ENCODE peak calls at places on chromosome 3, in four cellular contexts. P, M, U and B are unnamed samples.

GRCh38 chr3:157086053-157086761 is 73.7 kb downstream of the CCNL1 start:
- DNase-seq in P (no peak), M (no peak), U (no peak), B (no peak)

GRCh38 chr3:11254876-11255275 is 17.3 kb upstream of the ATG7 start:
- DNase-seq in P (no peak), M (no peak), U (no peak), B (no peak)

GRCh38 chr3:48655586-48655985 is 7.1 kb downstream of the CELSR3 start:
- DNase-seq in P (no peak), M (no peak), U (peak), B (no peak)

GRCh38 chr3:61936344-61936937 is 375.1 kb downstream of the PTPRG start:
- DNase-seq in P (no peak), M (peak), U (no peak), B (peak)

GRCh38 chr3:58167431-58168351 is 43.1 kb downstream of the DNASE1L3 start:
- DNase-seq in P (peak), M (peak), U (peak), B (no peak)

GRCh38 chr3:96970211-96970610 is 155.8 kb downstream of the EPHA6 start:
- DNase-seq in P (no peak), M (no peak), U (no peak), B (no peak)

GRCh38 chr3:78281381-78281780 is 1241.5 kb downstream of the ROBO2 start:
- DNase-seq in P (peak), M (no peak), U (no peak), B (no peak)

GRCh38 chr3:141414800-141415462 is 46.6 kb downstream of the ZBTB38 start:
- DNase-seq in P (no peak), M (peak), U (no peak), B (no peak)

GRCh38 chr3:152269423-152270144 is 855 bp downstream of the MBNL1 start:
- DNase-seq in P (no peak), M (peak), U (peak), B (peak)

GRCh38 chr3:13347390-13347966 is 72.6 kb downstream of the NUP210 start:
- DNase-seq in P (peak), M (peak), U (no peak), B (no peak)

GRCh38 chr3:8875831-8876230 is 87.4 kb downstream of the RAD18 start:
- DNase-seq in P (no peak), M (no peak), U (no peak), B (no peak)

GRCh38 chr3:140378571-140379340 is 299.1 kb upstream of the TRIM42 start:
- DNase-seq in P (no peak), M (no peak), U (no peak), B (peak)

GRCh38 chr3:89697321-89697916 is 590.0 kb downstream of the EPHA3 start:
- DNase-seq in P (no peak), M (peak), U (no peak), B (no peak)

GRCh38 chr3:53286727-53287412 is 31.0 kb upstream of the TKT start:
- DNase-seq in P (no peak), M (peak), U (no peak), B (no peak)